ENCODE peak calls at places on chromosomes 2 and 18, in four cellular contexts. One of them, this sample, is unnamed.

GRCh38 chr18:3478262-3478978 is 28.4 kb downstream of the TGIF1 start:
- DNase-seq in RWPE2: no peak
- DNase-seq in transverse colon: no peak
- DNase-seq in aorta: no peak
- DNase-seq in this sample: no peak

GRCh38 chr2:62568983-62569837 is 63.2 kb upstream of the TMEM17 start:
- DNase-seq in aorta: no peak
- DNase-seq in RWPE2: no peak
- DNase-seq in transverse colon: no peak
- DNase-seq in this sample: no peak

GRCh38 chr2:45692566-45692965 is 41.1 kb downstream of the PRKCE start:
- DNase-seq in transverse colon: no peak
- DNase-seq in aorta: no peak
- DNase-seq in RWPE2: no peak
- DNase-seq in this sample: no peak

GRCh38 chr2:238339814-238340213 is 19.5 kb downstream of the TRAF3IP1 start:
- DNase-seq in aorta: no peak
- DNase-seq in RWPE2: no peak
- DNase-seq in transverse colon: peak
- DNase-seq in this sample: no peak

GRCh38 chr18:57881818-57882413 is 78.8 kb upstream of the ATP8B1 start:
- DNase-seq in RWPE2: no peak
- DNase-seq in transverse colon: peak
- DNase-seq in aorta: peak
- DNase-seq in this sample: peak

GRCh38 chr2:128319773-128320608 is 1.3 kb upstream of the HS6ST1 start:
- DNase-seq in transverse colon: no peak
- DNase-seq in RWPE2: peak
- DNase-seq in aorta: peak
- DNase-seq in this sample: peak

GRCh38 chr2:217325251-217325650 is 465.4 kb upstream of the TNP1 start:
- DNase-seq in transverse colon: no peak
- DNase-seq in aorta: no peak
- DNase-seq in RWPE2: no peak
- DNase-seq in this sample: no peak

GRCh38 chr18:76441002-76441667 is 53.9 kb downstream of the ZNF516 start:
- DNase-seq in RWPE2: no peak
- DNase-seq in transverse colon: no peak
- DNase-seq in aorta: no peak
- DNase-seq in this sample: peak

GRCh38 chr2:10487144-10488104 is 39.3 kb upstream of the ODC1 start:
- DNase-seq in transverse colon: no peak
- DNase-seq in RWPE2: no peak
- DNase-seq in aorta: no peak
- DNase-seq in this sample: no peak

GRCh38 chr18:28041366-28041765 is 135.6 kb downstream of the CDH2 start:
- DNase-seq in transverse colon: no peak
- DNase-seq in aorta: no peak
- DNase-seq in RWPE2: no peak
- DNase-seq in this sample: no peak

GRCh38 chr2:65053199-65053598 is 3.0 kb upstream of the CEP68 start:
- DNase-seq in RWPE2: no peak
- DNase-seq in aorta: no peak
- DNase-seq in transverse colon: peak
- DNase-seq in this sample: no peak

GRCh38 chr18:25560369-25560768 is 208.4 kb upstream of the ZNF521 start:
- DNase-seq in aorta: no peak
- DNase-seq in transverse colon: no peak
- DNase-seq in RWPE2: no peak
- DNase-seq in this sample: no peak

GRCh38 chr2:51218057-51218456 is 186.1 kb upstream of the NRXN1 start:
- DNase-seq in aorta: no peak
- DNase-seq in transverse colon: no peak
- DNase-seq in RWPE2: no peak
- DNase-seq in this sample: no peak

GRCh38 chr2:225766431-225766830 is 366.9 kb downstream of the NYAP2 start:
- DNase-seq in aorta: no peak
- DNase-seq in transverse colon: no peak
- DNase-seq in RWPE2: no peak
- DNase-seq in this sample: no peak

GRCh38 chr2:53473236-53473635 is 294.4 kb upstream of the CHAC2 start:
- DNase-seq in RWPE2: no peak
- DNase-seq in aorta: no peak
- DNase-seq in transverse colon: peak
- DNase-seq in this sample: peak

GRCh38 chr2:222290691-222291484 is 7.9 kb downstream of the PAX3 start:
- DNase-seq in aorta: no peak
- DNase-seq in transverse colon: no peak
- DNase-seq in RWPE2: no peak
- DNase-seq in this sample: peak

GRCh38 chr2:40101076-40101688 is 322.1 kb upstream of the THUMPD2 start:
- DNase-seq in transverse colon: no peak
- DNase-seq in RWPE2: no peak
- DNase-seq in aorta: no peak
- DNase-seq in this sample: no peak

GRCh38 chr2:51760441-51760840 is 728.5 kb upstream of the NRXN1 start:
- DNase-seq in RWPE2: no peak
- DNase-seq in transverse colon: no peak
- DNase-seq in aorta: no peak
- DNase-seq in this sample: no peak

GRCh38 chr18:3998698-3999333 is 456.3 kb downstream of the DLGAP1 start:
- DNase-seq in RWPE2: no peak
- DNase-seq in aorta: no peak
- DNase-seq in transverse colon: peak
- DNase-seq in this sample: no peak

GRCh38 chr2:239692348-239692747 is 291.5 kb upstream of the HDAC4 start:
- DNase-seq in aorta: peak
- DNase-seq in transverse colon: no peak
- DNase-seq in RWPE2: no peak
- DNase-seq in this sample: peak

GRCh38 chr2:168814939-168815907 is 12.8 kb downstream of the NOSTRIN start:
- DNase-seq in RWPE2: no peak
- DNase-seq in aorta: no peak
- DNase-seq in transverse colon: no peak
- DNase-seq in this sample: no peak

GRCh38 chr2:76298022-76298421 is 587.3 kb upstream of the GCFC2 start:
- DNase-seq in aorta: no peak
- DNase-seq in transverse colon: no peak
- DNase-seq in RWPE2: no peak
- DNase-seq in this sample: no peak

GRCh38 chr2:238146884-238147544 is 8.5 kb downstream of the KLHL30 start:
- DNase-seq in aorta: no peak
- DNase-seq in RWPE2: no peak
- DNase-seq in transverse colon: no peak
- DNase-seq in this sample: no peak

GRCh38 chr2:70354264-70354949 is 52.5 kb upstream of the FAM136A start:
- DNase-seq in aorta: no peak
- DNase-seq in transverse colon: no peak
- DNase-seq in RWPE2: no peak
- DNase-seq in this sample: no peak

GRCh38 chr18:59907172-59907571 is 7.4 kb downstream of the PMAIP1 start:
- DNase-seq in transverse colon: no peak
- DNase-seq in aorta: no peak
- DNase-seq in RWPE2: no peak
- DNase-seq in this sample: no peak

DNA sequence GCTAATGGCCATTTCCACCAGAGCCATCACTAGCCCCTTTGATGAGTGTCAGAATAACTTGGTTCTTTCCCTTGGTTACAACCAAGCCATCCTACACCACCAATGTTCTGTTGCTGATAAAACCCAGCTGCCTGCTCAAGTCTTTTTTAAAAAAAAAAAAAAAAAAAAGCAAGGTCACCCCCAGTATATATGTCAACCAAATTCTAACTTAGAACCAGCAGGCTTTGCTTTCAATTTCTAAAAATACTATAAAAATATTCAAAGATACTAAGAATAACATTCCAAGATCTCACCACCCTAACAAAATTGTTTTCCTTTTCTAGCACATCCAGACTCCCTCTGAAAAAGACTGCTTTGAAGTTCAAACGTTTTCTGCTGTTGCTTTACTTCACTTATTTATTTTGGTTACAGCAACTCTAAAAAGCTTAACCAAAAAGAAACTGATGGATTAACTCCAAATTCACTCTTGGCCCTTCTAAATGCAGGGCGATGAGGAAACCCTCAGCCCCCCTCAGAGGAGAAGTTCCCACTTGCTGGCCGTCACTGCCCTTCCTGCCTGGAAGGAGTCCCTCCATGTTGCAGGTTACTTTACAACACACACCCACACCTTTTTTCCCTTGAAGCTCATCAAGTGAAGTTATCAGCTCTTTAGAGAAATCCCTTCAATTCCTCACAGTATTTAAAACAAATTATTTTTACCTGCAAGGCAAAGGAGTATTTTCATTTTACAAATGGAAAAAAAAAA is 10.8 kb downstream of the UXS1 start:
- DNase-seq in RWPE2: no peak
- DNase-seq in aorta: no peak
- DNase-seq in transverse colon: no peak
- DNase-seq in this sample: no peak
- H3K4me3 ChIP-seq in RWPE2: no peak
- H3K4me3 ChIP-seq in aorta: no peak
- H3K4me3 ChIP-seq in transverse colon: no peak
- H3K4me3 ChIP-seq in this sample: no peak

GRCh38 chr2:134139615-134140014 is 114.3 kb upstream of the MGAT5 start:
- DNase-seq in transverse colon: peak
- DNase-seq in aorta: no peak
- DNase-seq in RWPE2: no peak
- DNase-seq in this sample: no peak
- H3K27ac ChIP-seq in transverse colon: peak
- H3K27ac ChIP-seq in aorta: no peak
- H3K27ac ChIP-seq in RWPE2: no peak
- H3K27ac ChIP-seq in this sample: no peak

GRCh38 chr2:197196737-197197136 is 113.8 kb downstream of the ANKRD44 start:
- DNase-seq in RWPE2: no peak
- DNase-seq in aorta: no peak
- DNase-seq in transverse colon: no peak
- DNase-seq in this sample: no peak

GRCh38 chr2:197200056-197200455 is 110.5 kb downstream of the ANKRD44 start:
- DNase-seq in RWPE2: no peak
- DNase-seq in aorta: no peak
- DNase-seq in transverse colon: no peak
- DNase-seq in this sample: no peak

GRCh38 chr2:197197808-197198409 is 112.7 kb downstream of the ANKRD44 start:
- DNase-seq in RWPE2: no peak
- DNase-seq in transverse colon: no peak
- DNase-seq in aorta: no peak
- DNase-seq in this sample: no peak

GRCh38 chr2:197200657-197201056 is 109.9 kb downstream of the ANKRD44 start:
- DNase-seq in RWPE2: no peak
- DNase-seq in aorta: no peak
- DNase-seq in transverse colon: no peak
- DNase-seq in this sample: no peak

DNA sequence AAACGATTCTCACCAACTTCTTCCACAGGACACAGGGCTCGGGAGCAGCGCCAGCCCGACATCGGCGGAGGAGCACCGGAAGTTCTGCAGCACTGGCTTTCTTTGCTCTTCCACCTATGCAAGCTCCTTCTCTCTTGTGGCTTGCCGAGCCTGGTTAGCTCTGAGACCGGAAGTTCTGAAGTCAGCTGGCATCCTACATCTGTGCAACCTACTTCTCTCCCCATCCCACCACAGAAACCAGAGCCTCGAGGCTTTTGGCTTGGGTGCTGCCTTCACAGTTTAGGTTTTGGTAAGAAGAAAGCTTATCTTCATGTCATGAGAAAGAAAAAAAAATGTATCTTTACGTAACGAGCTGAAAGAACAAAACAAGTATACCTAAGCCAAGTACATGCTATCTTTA is 111.7 kb downstream of the ANKRD44 start:
- DNase-seq in RWPE2: no peak
- DNase-seq in transverse colon: peak
- DNase-seq in aorta: peak
- DNase-seq in this sample: no peak
- H3K4me3 ChIP-seq in RWPE2: no peak
- H3K4me3 ChIP-seq in transverse colon: no peak
- H3K4me3 ChIP-seq in aorta: peak
- H3K4me3 ChIP-seq in this sample: no peak

GRCh38 chr2:201810592-201810991 is 4.3 kb downstream of the CDK15 start:
- DNase-seq in aorta: no peak
- DNase-seq in transverse colon: no peak
- DNase-seq in RWPE2: no peak
- DNase-seq in this sample: no peak

GRCh38 chr2:201809633-201810032 is 3.3 kb downstream of the CDK15 start:
- DNase-seq in RWPE2: no peak
- DNase-seq in aorta: no peak
- DNase-seq in transverse colon: no peak
- DNase-seq in this sample: no peak

GRCh38 chr2:201807452-201807980 is 1.2 kb downstream of the CDK15 start:
- DNase-seq in aorta: peak
- DNase-seq in transverse colon: no peak
- DNase-seq in RWPE2: no peak
- DNase-seq in this sample: no peak

GRCh38 chr2:201808070-201808469 is 1.7 kb downstream of the CDK15 start:
- DNase-seq in aorta: no peak
- DNase-seq in transverse colon: no peak
- DNase-seq in RWPE2: no peak
- DNase-seq in this sample: no peak

DNA sequence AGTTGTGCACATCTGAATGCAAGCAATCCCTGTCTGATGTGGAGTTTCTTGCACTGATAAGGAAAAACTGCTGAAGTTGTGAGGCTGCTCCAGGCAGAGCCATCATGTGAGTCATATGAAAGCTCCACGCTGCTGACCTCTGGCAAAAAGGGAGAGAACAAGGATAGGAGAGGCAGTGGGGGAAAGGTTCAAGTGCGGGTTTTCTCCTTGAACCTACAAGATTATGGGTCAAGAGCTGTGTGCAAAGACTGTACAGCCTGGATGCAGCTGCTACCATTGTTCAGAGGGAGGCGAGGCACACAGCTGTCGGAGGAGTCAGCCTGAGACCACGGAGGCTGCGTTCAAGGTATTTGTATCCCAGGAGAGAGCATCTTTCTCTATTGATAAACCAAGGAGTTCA is at the start of gene CDK15:
- DNase-seq in transverse colon: no peak
- DNase-seq in RWPE2: no peak
- DNase-seq in aorta: no peak
- DNase-seq in this sample: no peak
- H3K27ac ChIP-seq in transverse colon: peak
- H3K27ac ChIP-seq in RWPE2: no peak
- H3K27ac ChIP-seq in aorta: peak
- H3K27ac ChIP-seq in this sample: no peak

GRCh38 chr2:127072380-127072779 is 34.6 kb downstream of the BIN1 start:
- DNase-seq in aorta: no peak
- DNase-seq in transverse colon: no peak
- DNase-seq in RWPE2: no peak
- DNase-seq in this sample: no peak
- H3K4me3 ChIP-seq in aorta: no peak
- H3K4me3 ChIP-seq in transverse colon: no peak
- H3K4me3 ChIP-seq in RWPE2: no peak
- H3K4me3 ChIP-seq in this sample: no peak